ENCODE peak calls at places on chromosomes 3 and 15, in four cellular contexts. P, Y, Z and W are unnamed samples.

GRCh38 chr3:98109789-98110188 is 20.7 kb upstream of the OR5H1 start:
- DNase-seq in P (no peak), Y (no peak), Z (no peak), W (no peak)

GRCh38 chr15:66288093-66288492 is 5.3 kb upstream of the DIS3L start:
- DNase-seq in P (no peak), Z (no peak), Y (no peak), W (no peak)

GRCh38 chr3:117756580-117756979 is 1047.0 kb downstream of the TUSC7 start:
- DNase-seq in Z (no peak), P (no peak), Y (no peak), W (no peak)

GRCh38 chr3:8503871-8504610 is 2.4 kb downstream of the LMCD1 start:
- DNase-seq in P (no peak), Y (no peak), Z (no peak), W (no peak)

GRCh38 chr3:23405081-23405480 is 202.0 kb downstream of the UBE2E2 start:
- DNase-seq in Z (no peak), Y (no peak), P (no peak), W (no peak)

GRCh38 chr15:101702077-101702476 is 22.2 kb downstream of the TARS3 start:
- DNase-seq in Y (no peak), P (no peak), Z (no peak), W (no peak)

GRCh38 chr3:87272718-87273337 is 3.6 kb downstream of the POU1F1 start:
- DNase-seq in P (no peak), Y (no peak), Z (no peak), W (no peak)

GRCh38 chr15:50075292-50075691 is 43.7 kb downstream of the ATP8B4 start:
- DNase-seq in Y (no peak), P (no peak), Z (no peak), W (no peak)

GRCh38 chr3:152350764-152351163 is 82.0 kb downstream of the MBNL1 start:
- DNase-seq in P (no peak), Y (no peak), Z (no peak), W (no peak)
- H3K27ac ChIP-seq in P (no peak overlapping the region), Y (no peak overlapping the region), Z (no peak overlapping the region), W (no peak overlapping the region)

DNA sequence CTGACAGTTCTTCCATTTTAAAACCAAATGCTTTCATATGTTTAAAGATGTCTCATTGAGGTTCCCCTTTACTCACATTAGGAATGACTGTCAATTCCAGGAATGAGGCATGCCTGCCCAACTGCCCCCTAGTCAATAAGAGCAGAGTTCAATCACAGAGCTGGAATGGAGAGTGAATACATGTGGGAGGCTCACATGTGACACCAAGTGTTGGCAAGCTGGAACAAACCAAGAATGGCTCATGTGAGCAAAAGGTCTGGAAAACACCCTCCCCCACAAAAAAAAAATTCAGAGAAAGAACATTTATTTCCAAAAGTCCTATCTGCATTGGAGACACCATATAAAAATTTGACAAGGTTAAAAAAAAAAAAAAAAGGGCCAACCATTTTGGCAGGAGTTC is 3.7 kb downstream of the PBRM1 start:
- DNase-seq in Z (no peak), P (no peak), Y (no peak), W (no peak)
- H3K4me3 ChIP-seq in Z (no peak overlapping the region), P (no peak overlapping the region), Y (no peak overlapping the region), W (no peak overlapping the region)

GRCh38 chr15:69666441-69666882 is 213.8 kb downstream of the RPLP1 start:
- DNase-seq in Z (peak; percentile 20), P (no peak), Y (no peak), W (peak; percentile 24)
- H3K27me3 ChIP-seq in Z (peaks cover 26% of the 10 kb centered on the region), P (no peaks in the 10 kb centered on the region), Y (no peaks in the 10 kb centered on the region), W (no peaks in the 10 kb centered on the region)

DNA sequence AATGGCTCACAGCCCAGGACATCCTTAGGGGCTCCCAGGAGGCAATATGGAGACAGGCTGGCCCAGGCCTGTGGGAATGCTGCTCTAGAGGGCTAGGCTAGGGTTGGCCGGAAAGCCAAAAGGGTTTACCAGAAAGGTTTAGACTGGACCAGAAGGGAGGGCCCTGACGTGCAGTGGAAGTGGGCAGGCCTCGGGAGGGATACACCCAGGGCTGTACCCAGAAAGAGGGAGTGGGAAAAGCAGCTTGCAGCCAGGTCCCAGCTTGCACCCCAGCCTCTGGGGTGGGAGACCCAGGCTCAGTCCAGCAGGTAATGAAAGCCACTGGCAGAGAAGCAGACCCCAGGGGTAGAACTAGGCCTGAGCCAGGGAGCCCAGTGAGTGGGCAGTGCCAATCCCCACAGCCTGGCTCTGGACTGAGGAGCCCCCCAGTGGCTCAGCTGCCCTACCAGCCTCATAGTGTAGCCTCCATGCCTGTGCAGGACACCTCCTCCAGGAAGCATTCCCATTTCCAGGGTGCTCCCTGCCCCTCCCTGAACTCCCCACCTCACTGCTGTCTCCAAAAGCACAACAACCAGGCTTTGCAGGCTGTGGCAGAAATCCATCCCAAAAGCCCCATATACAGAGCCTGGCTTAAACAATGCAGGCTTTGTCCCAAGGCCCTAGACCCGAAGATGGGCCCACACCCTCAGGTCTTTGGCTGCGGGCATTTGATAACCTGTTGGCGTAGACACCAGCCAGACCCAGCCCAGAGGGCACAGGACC is 3.5 kb downstream of the GORASP1 start:
- DNase-seq in Y (no peak), P (peak; percentile 86), Z (no peak), W (no peak)
- H3K27ac ChIP-seq in Y (no peak overlapping the region), P (no peak overlapping the region), Z (no peak overlapping the region), W (no peak overlapping the region)

GRCh38 chr3:144818973-144819372 is 847.4 kb downstream of the DIPK2A start:
- DNase-seq in Z (no peak), P (no peak), Y (no peak), W (no peak)
- H3K4me3 ChIP-seq in Z (no peak overlapping the region), P (no peak overlapping the region), Y (no peak overlapping the region), W (no peak overlapping the region)

DNA sequence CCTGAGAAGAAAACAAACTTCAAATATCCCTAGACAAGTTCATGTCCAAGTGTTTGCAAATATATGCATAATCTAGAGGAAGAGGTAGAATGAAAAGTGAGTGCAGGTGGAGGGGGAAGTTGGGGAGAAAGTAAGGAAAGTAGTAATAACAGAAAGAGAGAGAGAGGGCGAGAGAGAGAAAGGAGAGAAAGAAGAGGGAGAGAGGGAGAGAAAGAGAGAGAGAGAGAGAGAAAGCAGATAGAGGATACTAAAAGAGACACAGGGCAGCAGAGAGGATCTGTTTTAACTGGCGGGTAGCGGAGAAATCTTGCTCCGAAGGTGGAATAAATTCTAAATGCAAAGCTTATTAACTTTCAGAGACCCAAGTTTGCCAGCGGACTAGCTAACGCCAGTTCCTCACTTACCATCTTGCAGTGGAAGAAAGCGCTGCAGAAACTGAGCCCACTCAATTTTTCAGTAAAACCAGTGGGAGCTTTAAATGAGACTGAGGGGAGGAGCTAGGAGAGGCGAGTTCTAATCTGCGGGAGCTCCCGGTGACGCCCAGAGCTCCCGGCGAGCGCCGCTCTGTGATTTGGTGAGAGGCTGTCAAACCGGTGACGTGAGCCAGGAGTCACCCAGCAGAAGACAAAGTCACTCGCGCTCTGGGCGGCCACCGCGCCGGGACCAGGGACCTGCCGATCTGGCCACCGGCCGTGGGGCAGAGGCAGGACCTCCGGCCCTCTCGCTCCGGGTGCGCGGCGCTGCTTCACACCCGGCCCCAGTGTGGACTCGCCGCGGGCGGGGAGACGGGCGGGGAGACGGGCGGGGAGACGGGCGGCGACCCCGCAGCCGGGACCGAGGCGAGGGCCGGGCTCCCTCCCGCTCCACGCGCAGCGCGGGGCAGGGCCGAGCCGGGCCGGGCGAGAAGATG is at the start of gene GMNC:
- DNase-seq in Z (peak; percentile 81), Y (peak; percentile 82), P (peak; percentile 87), W (peak; percentile 86)
- H3K27me3 ChIP-seq in Z (no peaks in the 10 kb centered on the region), Y (no peaks in the 10 kb centered on the region), P (no peaks in the 10 kb centered on the region), W (no peaks in the 10 kb centered on the region)

GRCh38 chr3:133475245-133476010 is 75.6 kb downstream of the BFSP2 start:
- DNase-seq in P (no peak), Y (no peak), Z (no peak), W (no peak)

GRCh38 chr3:133479401-133479800 is 79.5 kb downstream of the BFSP2 start:
- DNase-seq in Z (no peak), Y (no peak), P (no peak), W (no peak)

GRCh38 chr3:133478624-133479023 is 78.8 kb downstream of the BFSP2 start:
- DNase-seq in P (no peak), Z (no peak), Y (no peak), W (no peak)

GRCh38 chr3:133477497-133477896 is 77.6 kb downstream of the BFSP2 start:
- DNase-seq in P (peak; percentile 13), Z (no peak), Y (no peak), W (no peak)

DNA sequence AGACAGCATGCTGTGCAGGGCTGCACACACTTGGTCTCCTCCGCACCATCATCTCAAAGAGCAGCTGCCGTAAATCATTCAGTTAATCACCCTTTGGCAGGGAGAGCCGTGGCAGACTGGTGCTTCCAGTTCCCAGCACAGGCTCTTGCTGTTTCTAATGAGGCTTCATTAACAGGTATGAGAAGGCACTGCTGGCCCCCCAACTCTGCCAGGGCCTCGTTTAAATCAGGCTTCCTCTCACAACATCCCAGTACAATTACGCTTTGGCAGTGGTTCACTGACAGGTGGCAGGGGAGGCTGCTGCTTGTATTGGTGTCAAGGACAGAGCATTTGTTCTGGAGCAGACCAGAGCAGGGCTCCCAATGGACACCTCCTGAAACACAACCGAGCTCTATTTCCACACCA is 77.1 kb downstream of the BFSP2 start:
- DNase-seq in Z (no peak), P (no peak), Y (peak; percentile 53), W (no peak)
- H3K27ac ChIP-seq in Z (no peak overlapping the region), P (no peak overlapping the region), Y (no peak overlapping the region), W (no peak overlapping the region)

GRCh38 chr3:125107861-125108567 is 52.2 kb upstream of the HEG1 start:
- DNase-seq in Z (no peak), Y (no peak), P (no peak), W (no peak)

GRCh38 chr3:125110016-125110875 is 54.4 kb upstream of the HEG1 start:
- DNase-seq in Z (no peak), P (no peak), Y (no peak), W (no peak)

GRCh38 chr3:125107384-125107783 is 51.6 kb upstream of the HEG1 start:
- DNase-seq in Y (no peak), P (no peak), Z (no peak), W (no peak)

GRCh38 chr3:125109541-125109925 is 53.7 kb upstream of the HEG1 start:
- DNase-seq in Y (no peak), P (no peak), Z (no peak), W (no peak)

DNA sequence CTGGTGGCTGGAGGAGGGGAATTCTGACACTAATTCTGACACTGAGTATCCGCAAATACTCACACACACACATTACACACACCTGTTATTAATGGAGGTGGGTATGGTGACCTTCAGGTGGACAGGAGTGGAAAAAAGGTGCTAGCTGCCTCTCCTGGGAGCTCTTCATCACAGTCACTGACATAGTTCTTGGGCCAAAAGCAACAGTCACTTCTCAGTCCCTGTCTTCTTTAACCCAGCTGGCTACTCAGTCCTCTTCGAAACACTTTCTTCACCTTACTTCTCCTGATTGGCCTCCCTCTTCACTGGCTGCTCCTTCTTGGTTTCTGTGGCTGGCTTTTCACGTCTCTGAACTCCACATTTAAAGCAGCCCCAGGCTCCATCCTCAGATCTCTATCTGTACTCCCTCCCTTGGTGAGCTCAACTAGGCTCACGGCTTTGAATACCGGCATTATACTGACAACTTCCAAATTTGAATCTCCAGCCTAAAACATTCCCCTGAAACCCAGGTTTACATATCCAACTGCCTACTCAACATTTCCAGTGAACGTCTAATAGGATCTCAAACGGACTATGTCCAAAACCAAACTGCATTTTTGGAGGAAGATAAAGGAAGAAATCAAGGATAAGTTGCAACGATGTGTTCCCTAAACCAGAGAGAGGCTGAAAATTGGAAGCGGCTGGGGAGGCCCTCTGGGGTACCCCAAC is 53.2 kb upstream of the HEG1 start:
- DNase-seq in P (no peak), Z (no peak), Y (no peak), W (no peak)
- H3K4me3 ChIP-seq in P (no peak overlapping the region), Z (no peak overlapping the region), Y (no peak overlapping the region), W (no peak overlapping the region)

GRCh38 chr15:90336705-90337141 is 15.4 kb upstream of the ZNF774 start:
- DNase-seq in Z (peak; percentile 16), Y (no peak), P (no peak), W (no peak)
- H3K27me3 ChIP-seq in Z (no peaks in the 10 kb centered on the region), Y (no peaks in the 10 kb centered on the region), P (no peaks in the 10 kb centered on the region), W (no peaks in the 10 kb centered on the region)